ENCODE peak calls at places on chromosome 17, in ten cellular contexts. N is mucosa of gallbladder; Y is foreskin fibroblast; K is DMS79; G is T-helper 1 cell; R is mesothelial cell of epicardium; P is AG08396; V is activated CD8-positive, alpha-beta T cell treated with anti-CD3 and anti-CD28 coated beads, Interleukin-2, amount 10 ng/mL, durations not matched to agents 7 days and 5 days; C is RWPE1; L is amygdala. B is an unnamed sample.

GRCh38 chr17:38619937-38620550 is 14.3 kb upstream of the SRCIN1 start:
- DNase-seq in N (no peak), Y (no peak), K (no peak), G (no peak), R (no peak), P (no peak), V (no peak), C (no peak), L (no peak), B (no peak)

GRCh38 chr17:48143629-48144028 is 36.1 kb downstream of the SNX11 start:
- DNase-seq in N (no peak), Y (no peak), K (no peak), G (no peak), R (no peak), P (no peak), V (no peak), C (no peak), L (no peak), B (no peak)

GRCh38 chr17:36791961-36792475 is 145.3 kb upstream of the LHX1 start:
- DNase-seq in N (no peak), Y (no peak), K (no peak), G (no peak), R (no peak), P (no peak), V (no peak), C (no peak), L (no peak), B (no peak)

GRCh38 chr17:63082952-63083351 is 116.9 kb downstream of the TANC2 start:
- DNase-seq in N (no peak), Y (peak; percentile 16), K (no peak), G (no peak), R (no peak), P (no peak), V (no peak), C (no peak), L (no peak), B (no peak)

GRCh38 chr17:42975265-42975664 is 4.6 kb downstream of the PTGES3L start:
- DNase-seq in N (no peak), Y (no peak), K (no peak), G (no peak), R (no peak), P (no peak), V (no peak), C (no peak), L (no peak), B (no peak)

GRCh38 chr17:15268003-15268402 is 2.9 kb upstream of the PMP22 start:
- DNase-seq in N (no peak), Y (no peak), K (no peak), G (no peak), R (no peak), P (no peak), V (no peak), C (no peak), L (no peak), B (no peak)

GRCh38 chr17:80862341-80862969 is 129.2 kb upstream of the CHMP6 start:
- DNase-seq in N (no peak), Y (no peak), K (no peak), G (no peak), R (no peak), P (no peak), V (no peak), C (no peak), L (no peak), B (no peak)

GRCh38 chr17:6823011-6823442 is 8.5 kb downstream of the TEKT1 start:
- DNase-seq in N (no peak), Y (peak; percentile 81), K (no peak), G (no peak), R (no peak), P (peak; percentile 8), V (no peak), C (peak; percentile 93), L (no peak), B (peak; percentile 34)

GRCh38 chr17:80291691-80292487 is 31.2 kb downstream of the RNF213 start:
- DNase-seq in N (no peak), Y (no peak), K (no peak), G (no peak), R (no peak), P (no peak), V (no peak), C (no peak), L (no peak), B (no peak)

GRCh38 chr17:67689534-67690177 is 28.1 kb upstream of the NOL11 start:
- DNase-seq in N (peak; percentile 73), Y (peak; percentile 44), K (peak; percentile 26), G (peak; percentile 30), R (no peak), P (peak; percentile 63), V (peak; percentile 72), C (peak; percentile 56), L (no peak), B (peak; percentile 77)

B was measured in AG08395.